ENCODE peak calls at places on chromosomes 16 and 17, in seven cellular contexts. One of them, this sample, is unnamed.

GRCh38 chr16:188674-189073 is 8.4 kb downstream of the HBQ1 start:
- DNase-seq in posterior cingulate gyrus: no peak
- DNase-seq in A172: no peak
- DNase-seq in astrocyte of the hippocampus: no peak
- DNase-seq in activated CD8-positive, alpha-beta memory T cell treated with anti-CD3 and anti-CD28 coated beads for 4 hours: no peak
- DNase-seq in omental fat pad: no peak
- DNase-seq in thoracic aorta: no peak
- DNase-seq in this sample: no peak

GRCh38 chr17:78986048-78986648 is 6.4 kb upstream of the LGALS3BP start:
- DNase-seq in posterior cingulate gyrus: no peak
- DNase-seq in A172: peak; percentile 49
- DNase-seq in astrocyte of the hippocampus: no peak
- DNase-seq in activated CD8-positive, alpha-beta memory T cell treated with anti-CD3 and anti-CD28 coated beads for 4 hours: no peak
- DNase-seq in omental fat pad: no peak
- DNase-seq in thoracic aorta: no peak
- DNase-seq in this sample: peak; percentile 81

GRCh38 chr17:77433385-77434135 is 292.8 kb downstream of the SEC14L1 start:
- DNase-seq in posterior cingulate gyrus: no peak
- DNase-seq in A172: no peak
- DNase-seq in astrocyte of the hippocampus: no peak
- DNase-seq in activated CD8-positive, alpha-beta memory T cell treated with anti-CD3 and anti-CD28 coated beads for 4 hours: no peak
- DNase-seq in omental fat pad: no peak
- DNase-seq in thoracic aorta: no peak
- DNase-seq in this sample: no peak

GRCh38 chr17:7056386-7056785 is 12.5 kb upstream of the SLC16A11 start:
- DNase-seq in posterior cingulate gyrus: no peak
- DNase-seq in A172: peak; percentile 62
- DNase-seq in astrocyte of the hippocampus: peak; percentile 71
- DNase-seq in activated CD8-positive, alpha-beta memory T cell treated with anti-CD3 and anti-CD28 coated beads for 4 hours: no peak
- DNase-seq in omental fat pad: no peak
- DNase-seq in thoracic aorta: no peak
- DNase-seq in this sample: peak; percentile 48

GRCh38 chr17:68709461-68709860 is 108.3 kb upstream of the FAM20A start:
- DNase-seq in posterior cingulate gyrus: no peak
- DNase-seq in A172: no peak
- DNase-seq in astrocyte of the hippocampus: no peak
- DNase-seq in activated CD8-positive, alpha-beta memory T cell treated with anti-CD3 and anti-CD28 coated beads for 4 hours: no peak
- DNase-seq in omental fat pad: no peak
- DNase-seq in thoracic aorta: no peak
- DNase-seq in this sample: no peak

GRCh38 chr17:75490173-75490743 is 25.1 kb downstream of the CASKIN2 start:
- DNase-seq in posterior cingulate gyrus: no peak
- DNase-seq in A172: no peak
- DNase-seq in astrocyte of the hippocampus: peak; percentile 63
- DNase-seq in activated CD8-positive, alpha-beta memory T cell treated with anti-CD3 and anti-CD28 coated beads for 4 hours: no peak
- DNase-seq in omental fat pad: no peak
- DNase-seq in thoracic aorta: no peak
- DNase-seq in this sample: no peak

GRCh38 chr16:55184619-55185018 is 139.4 kb upstream of the IRX6 start:
- DNase-seq in posterior cingulate gyrus: no peak
- DNase-seq in A172: no peak
- DNase-seq in astrocyte of the hippocampus: no peak
- DNase-seq in activated CD8-positive, alpha-beta memory T cell treated with anti-CD3 and anti-CD28 coated beads for 4 hours: no peak
- DNase-seq in omental fat pad: no peak
- DNase-seq in thoracic aorta: no peak
- DNase-seq in this sample: no peak

GRCh38 chr16:17461951-17462729 is 8.6 kb downstream of the XYLT1 start:
- DNase-seq in posterior cingulate gyrus: no peak
- DNase-seq in A172: no peak
- DNase-seq in astrocyte of the hippocampus: no peak
- DNase-seq in activated CD8-positive, alpha-beta memory T cell treated with anti-CD3 and anti-CD28 coated beads for 4 hours: no peak
- DNase-seq in omental fat pad: no peak
- DNase-seq in thoracic aorta: no peak
- DNase-seq in this sample: no peak

GRCh38 chr17:19728114-19728495 is 11.7 kb upstream of the SLC47A2 start:
- DNase-seq in posterior cingulate gyrus: peak; percentile 69
- DNase-seq in A172: no peak
- DNase-seq in astrocyte of the hippocampus: peak; percentile 90
- DNase-seq in activated CD8-positive, alpha-beta memory T cell treated with anti-CD3 and anti-CD28 coated beads for 4 hours: no peak
- DNase-seq in omental fat pad: peak; percentile 64
- DNase-seq in thoracic aorta: peak; percentile 40
- DNase-seq in this sample: peak; percentile 49

GRCh38 chr17:64067642-64068041 is 47.2 kb upstream of the ICAM2 start:
- DNase-seq in posterior cingulate gyrus: no peak
- DNase-seq in A172: no peak
- DNase-seq in astrocyte of the hippocampus: peak; percentile 8
- DNase-seq in activated CD8-positive, alpha-beta memory T cell treated with anti-CD3 and anti-CD28 coated beads for 4 hours: no peak
- DNase-seq in omental fat pad: no peak
- DNase-seq in thoracic aorta: no peak
- DNase-seq in this sample: no peak

GRCh38 chr17:83177611-83178532 is 98.5 kb downstream of the METRNL start:
- DNase-seq in posterior cingulate gyrus: no peak
- DNase-seq in A172: no peak
- DNase-seq in astrocyte of the hippocampus: no peak
- DNase-seq in activated CD8-positive, alpha-beta memory T cell treated with anti-CD3 and anti-CD28 coated beads for 4 hours: no peak
- DNase-seq in omental fat pad: no peak
- DNase-seq in thoracic aorta: no peak
- DNase-seq in this sample: no peak

GRCh38 chr16:21150375-21151001 is at the start of gene DNAH3:
- DNase-seq in posterior cingulate gyrus: no peak
- DNase-seq in A172: no peak
- DNase-seq in astrocyte of the hippocampus: peak; percentile 25
- DNase-seq in activated CD8-positive, alpha-beta memory T cell treated with anti-CD3 and anti-CD28 coated beads for 4 hours: no peak
- DNase-seq in omental fat pad: no peak
- DNase-seq in thoracic aorta: no peak
- DNase-seq in this sample: no peak

GRCh38 chr16:4375717-4376116 is 4.1 kb downstream of the VASN start:
- DNase-seq in posterior cingulate gyrus: no peak
- DNase-seq in A172: peak; percentile 87
- DNase-seq in astrocyte of the hippocampus: no peak
- DNase-seq in activated CD8-positive, alpha-beta memory T cell treated with anti-CD3 and anti-CD28 coated beads for 4 hours: no peak
- DNase-seq in omental fat pad: no peak
- DNase-seq in thoracic aorta: no peak
- DNase-seq in this sample: no peak

GRCh38 chr16:11042205-11042604 is 97.8 kb downstream of the CLEC16A start:
- DNase-seq in posterior cingulate gyrus: no peak
- DNase-seq in A172: no peak
- DNase-seq in astrocyte of the hippocampus: no peak
- DNase-seq in activated CD8-positive, alpha-beta memory T cell treated with anti-CD3 and anti-CD28 coated beads for 4 hours: no peak
- DNase-seq in omental fat pad: no peak
- DNase-seq in thoracic aorta: no peak
- DNase-seq in this sample: no peak